ENCODE peak calls at places on chromosomes 4 and X, in seven cellular contexts. I is BE2C, G is astrocyte, N is PC-3, Y is GM23248, C is sigmoid colon, T is Peyer's patch. V is an unnamed sample. For H3K36me3 and H3K27me3, the result is how much of the 10 kb centered on the place peaks cover.

GRCh38 chrX:151789179-151789800 is 54.7 kb downstream of the CNGA2 start:
- DNase-seq in T (no peak), Y (peak), G (peak), C (peak), I (no peak), N (peak), V (peak)

GRCh38 chrX:134688839-134689238 is 30.6 kb upstream of the PLAC1 start:
- DNase-seq in I (no peak), G (peak), C (no peak), Y (peak), T (no peak), N (peak), V (no peak)

GRCh38 chr4:75702919-75703411 is 21.4 kb upstream of the USO1 start:
- DNase-seq in I (no peak), Y (no peak), G (no peak), C (no peak), T (no peak), N (no peak), V (no peak)

GRCh38 chr4:184420881-184421416 is 53.4 kb downstream of the IRF2 start:
- DNase-seq in I (no peak), C (no peak), T (no peak), Y (no peak), G (no peak), N (no peak), V (no peak)

GRCh38 chr4:30727409-30727808 is 7.2 kb downstream of the PCDH7 start:
- DNase-seq in Y (no peak), G (no peak), C (no peak), I (no peak), T (no peak), N (no peak), V (no peak)

GRCh38 chrX:69107231-69107739 is 58.0 kb downstream of the PJA1 start:
- DNase-seq in N (peak), C (no peak), I (peak), Y (no peak), T (no peak), G (no peak), V (no peak)

GRCh38 chr4:3040447-3041191 is 33.7 kb downstream of the HTT-AS start:
- DNase-seq in G (no peak), N (no peak), C (no peak), T (peak), I (no peak), Y (no peak), V (no peak)

GRCh38 chr4:56803473-56803872 is 18.0 kb downstream of the SPINK2 start:
- DNase-seq in I (no peak), Y (no peak), G (peak), N (peak), T (no peak), C (no peak), V (no peak)

GRCh38 chrX:123797543-123798447 is 62.1 kb upstream of the XIAP start:
- DNase-seq in G (peak), C (no peak), N (peak), T (no peak), Y (no peak), I (no peak), V (no peak)

GRCh38 chr4:151951727-151952078 is 190.9 kb upstream of the GATB start:
- DNase-seq in N (no peak), T (no peak), I (no peak), C (no peak), G (no peak), Y (peak), V (no peak)

GRCh38 chr4:184746532-184746870 is 12.6 kb upstream of the CENPU start:
- DNase-seq in Y (peak), C (peak), T (no peak), G (peak), I (no peak), N (peak), V (peak)

GRCh38 chr4:186132577-186133277 is 28.2 kb downstream of the FAM149A start:
- DNase-seq in C (no peak), T (no peak), G (peak), I (no peak), N (peak), Y (peak), V (peak)

GRCh38 chr4:83067058-83067639 is 32.2 kb downstream of the COPS4 start:
- DNase-seq in G (no peak), N (peak), C (no peak), T (no peak), Y (no peak), I (no peak), V (no peak)

GRCh38 chr4:100295792-100296191 is 105.5 kb upstream of the DDIT4L start:
- DNase-seq in C (no peak), T (no peak), G (peak), N (no peak), Y (peak), I (no peak), V (no peak)

GRCh38 chrX:77953708-77954107 is 15.7 kb downstream of the PGAM4 start:
- DNase-seq in T (no peak), G (peak), N (peak), Y (peak), C (no peak), I (no peak), V (no peak)

GRCh38 chr4:143397335-143397734 is 60.7 kb downstream of the GAB1 start:
- DNase-seq in C (no peak), N (peak), T (no peak), G (no peak), Y (peak), I (no peak), V (no peak)

GRCh38 chr4:11625206-11625605 is 196.5 kb upstream of the HS3ST1 start:
- DNase-seq in I (no peak), Y (no peak), C (no peak), N (no peak), G (no peak), T (no peak), V (no peak)

GRCh38 chr4:34880246-34880645 is 1364.1 kb downstream of the ARAP2 start:
- DNase-seq in Y (no peak), C (no peak), I (no peak), T (no peak), G (no peak), N (no peak), V (no peak)

GRCh38 chrX:107324493-107325310 is 118.3 kb downstream of the DNAAF6 start:
- DNase-seq in N (peak), G (peak), I (no peak), T (no peak), Y (peak), C (peak), V (peak)

GRCh38 chr4:74682567-74683359 is 111.6 kb downstream of the BTC start:
- DNase-seq in T (no peak), I (peak), C (no peak), N (peak), G (peak), Y (peak), V (peak)

DNA sequence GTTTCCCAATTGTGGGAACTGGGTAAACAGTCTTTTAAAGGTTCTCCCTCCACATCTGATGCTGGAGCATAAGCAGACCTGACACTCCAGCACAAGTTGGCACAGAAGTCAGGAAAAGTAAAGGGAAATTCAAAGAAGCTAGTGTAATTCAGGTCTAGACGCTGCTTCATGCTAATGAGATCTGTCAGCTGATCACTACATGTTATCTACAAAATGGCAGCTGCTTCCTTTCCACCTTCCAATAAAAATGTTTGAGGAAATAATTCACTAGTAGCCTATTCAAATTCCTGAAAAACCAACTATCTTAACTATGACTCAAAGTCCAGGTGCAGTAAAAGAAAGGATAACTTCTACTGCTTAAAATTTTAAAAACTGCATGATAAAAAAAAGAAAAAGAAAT is 29.3 kb downstream of the DCAF8L2 start:
- DNase-seq in N (no peak), T (no peak), I (no peak), G (peak), Y (no peak), C (no peak), V (no peak)
- H3K4me3 ChIP-seq in N (no peak), T (no peak), I (no peak), G (no peak), Y (no peak), C (no peak), V (no peak)

DNA sequence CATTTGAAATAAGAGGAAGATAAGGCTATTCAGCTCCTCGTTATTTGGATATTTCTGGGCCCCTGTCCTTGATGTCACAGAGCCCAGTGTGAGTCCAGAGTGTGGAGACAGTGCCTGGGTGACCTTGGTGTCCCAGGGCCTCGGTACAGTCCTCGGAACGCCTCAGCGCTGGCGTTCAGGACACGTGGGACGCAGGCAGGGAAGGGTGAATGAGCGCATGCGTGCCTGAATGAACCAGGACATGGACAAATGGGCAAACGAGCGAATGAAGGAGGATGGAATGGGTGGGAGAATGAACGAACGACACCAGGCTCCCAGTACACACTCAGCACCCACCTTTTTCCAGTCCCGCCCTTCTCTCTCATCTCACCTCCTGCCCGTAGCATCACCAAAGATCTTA is 44.2 kb downstream of the EVC start:
- DNase-seq in N (no peak), Y (no peak), T (no peak), C (no peak), I (no peak), G (no peak), V (no peak)
- H3K36me3 ChIP-seq in N (under half), Y (under half), T (under half), C (half or more), I (under half), G (under half), V (under half)

GRCh38 chr4:24273148-24273547 is 311.2 kb downstream of the DHX15 start:
- DNase-seq in G (no peak), T (no peak), C (no peak), I (no peak), N (no peak), Y (no peak), V (no peak)
- H3K27me3 ChIP-seq in G (under half), T (under half), C (under half), I (under half), N (under half), Y (under half), V (under half)

GRCh38 chrX:29553542-29553941 is 661.8 kb upstream of the MAGEB2 start:
- DNase-seq in I (no peak), C (no peak), N (no peak), G (no peak), Y (no peak), T (no peak), V (no peak)

GRCh38 chrX:29560065-29560464 is 655.3 kb upstream of the MAGEB2 start:
- DNase-seq in N (no peak), Y (no peak), T (no peak), G (no peak), I (no peak), C (no peak), V (no peak)

GRCh38 chrX:29561417-29561816 is 653.9 kb upstream of the MAGEB2 start:
- DNase-seq in C (no peak), N (no peak), Y (peak), G (no peak), I (no peak), T (no peak), V (no peak)

GRCh38 chrX:29555465-29556091 is 659.8 kb upstream of the MAGEB2 start:
- DNase-seq in I (no peak), G (peak), T (no peak), C (no peak), Y (no peak), N (no peak), V (no peak)
- H3K4me3 ChIP-seq in I (no peak), G (no peak), T (no peak), C (no peak), Y (no peak), N (no peak), V (no peak)

DNA sequence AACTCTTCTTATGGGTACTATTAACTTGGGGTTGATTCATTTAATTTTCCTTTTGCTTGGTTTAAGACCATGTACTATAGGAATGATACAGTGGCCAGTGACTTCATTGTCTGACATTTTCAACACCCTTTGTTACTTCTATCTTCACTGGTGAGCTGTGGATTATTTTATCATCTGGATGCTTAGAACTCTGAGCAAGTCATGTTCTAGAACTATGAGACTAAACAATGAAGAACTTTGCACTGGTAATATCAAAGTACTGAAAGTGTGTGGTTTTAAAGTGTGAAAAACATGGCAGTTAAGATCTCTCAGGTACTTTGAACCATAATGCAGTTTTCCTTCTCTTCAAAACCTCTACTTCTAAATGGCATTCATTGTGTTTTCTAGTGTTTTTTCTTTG is 47.8 kb downstream of the MAP7D3 start:
- DNase-seq in Y (peak), C (no peak), N (no peak), G (no peak), I (no peak), T (no peak), V (no peak)
- H3K36me3 ChIP-seq in Y (under half), C (under half), N (under half), G (under half), I (under half), T (under half), V (under half)